ENCODE peak calls at places on chromosomes 6 and 20, in five cellular contexts. I is HCT116; F is upper lobe of right lung; Y is activated B cell treated with CpG ODN at 0.5 μM for 24 hours; S is CD8-positive, alpha-beta T cell. M is an unnamed sample.
A peak's percentile ranks its signal among the peaks of the same experiment; 100 is the strongest.

GRCh38 chr6:15329154-15329781 is 83.4 kb downstream of the JARID2 start:
- DNase-seq in F (no peak), Y (no peak), S (no peak), I (no peak), M (no peak)

GRCh38 chr20:8218861-8219260 is 86.8 kb downstream of the PLCB1 start:
- DNase-seq in F (no peak), S (no peak), I (no peak), Y (no peak), M (no peak)

GRCh38 chr6:90355965-90356364 is 59.3 kb upstream of the BACH2 start:
- DNase-seq in S (no peak), Y (no peak), F (no peak), I (no peak), M (no peak)

GRCh38 chr6:19210849-19211590 is 626.1 kb upstream of the ID4 start:
- DNase-seq in F (peak; percentile 59), I (no peak), S (no peak), Y (no peak), M (no peak)

GRCh38 chr6:10101551-10102252 is 313.2 kb downstream of the TFAP2A start:
- DNase-seq in I (no peak), F (no peak), Y (no peak), S (no peak), M (no peak)

GRCh38 chr20:37223053-37223452 is 38.6 kb downstream of the GHRH start:
- DNase-seq in Y (no peak), F (no peak), S (no peak), I (no peak), M (no peak)

GRCh38 chr20:63860325-63861051 is 810 bp upstream of the ABHD16B start:
- DNase-seq in S (no peak), F (no peak), I (no peak), Y (no peak), M (no peak)

GRCh38 chr6:42410861-42411260 is 40.9 kb downstream of the TRERF1 start:
- DNase-seq in I (no peak), F (no peak), S (no peak), Y (no peak), M (no peak)

GRCh38 chr6:56789342-56789741 is 146.7 kb upstream of the DST start:
- DNase-seq in F (no peak), S (no peak), Y (no peak), I (no peak), M (no peak)

GRCh38 chr6:168105813-168106660 is 27.0 kb upstream of the FRMD1 start:
- DNase-seq in I (no peak), S (no peak), F (peak; percentile 47), Y (no peak), M (no peak)

GRCh38 chr20:59159822-59160740 is 3.5 kb upstream of the ZNF831 start:
- DNase-seq in Y (no peak), F (no peak), S (peak; percentile 56), I (no peak), M (no peak)

GRCh38 chr20:50527068-50527605 is 17.0 kb downstream of the PTPN1 start:
- DNase-seq in Y (no peak), F (no peak), I (no peak), S (no peak), M (no peak)

GRCh38 chr6:116542426-116542825 is 3.1 kb downstream of the TRAPPC3L start:
- DNase-seq in Y (no peak), S (no peak), F (no peak), I (no peak), M (no peak)

GRCh38 chr20:58716476-58717277 is 24.1 kb downstream of the NPEPL1 start:
- DNase-seq in Y (peak; percentile 8), S (no peak), F (no peak), I (no peak), M (peak; percentile 11)

GRCh38 chr6:151497935-151498726 is 4.3 kb downstream of the CCDC170 start:
- DNase-seq in Y (no peak), F (no peak), S (no peak), I (no peak), M (no peak)

GRCh38 chr6:109165392-109165964 is 70.2 kb downstream of the CEP57L1 start:
- DNase-seq in S (no peak), F (no peak), I (no peak), Y (no peak), M (no peak)

GRCh38 chr6:44667668-44668390 is 280.3 kb downstream of the CDC5L start:
- DNase-seq in Y (no peak), S (peak; percentile 23), I (peak; percentile 29), F (no peak), M (no peak)

GRCh38 chr6:36539814-36540568 is 7.3 kb downstream of the STK38 start:
- DNase-seq in Y (no peak), S (no peak), I (no peak), F (no peak), M (no peak)
- TF ChIP-seq CTCF in Y (no peak), S (no peak), I (peak; percentile 26), F (no peak), M (no peak)

DNA sequence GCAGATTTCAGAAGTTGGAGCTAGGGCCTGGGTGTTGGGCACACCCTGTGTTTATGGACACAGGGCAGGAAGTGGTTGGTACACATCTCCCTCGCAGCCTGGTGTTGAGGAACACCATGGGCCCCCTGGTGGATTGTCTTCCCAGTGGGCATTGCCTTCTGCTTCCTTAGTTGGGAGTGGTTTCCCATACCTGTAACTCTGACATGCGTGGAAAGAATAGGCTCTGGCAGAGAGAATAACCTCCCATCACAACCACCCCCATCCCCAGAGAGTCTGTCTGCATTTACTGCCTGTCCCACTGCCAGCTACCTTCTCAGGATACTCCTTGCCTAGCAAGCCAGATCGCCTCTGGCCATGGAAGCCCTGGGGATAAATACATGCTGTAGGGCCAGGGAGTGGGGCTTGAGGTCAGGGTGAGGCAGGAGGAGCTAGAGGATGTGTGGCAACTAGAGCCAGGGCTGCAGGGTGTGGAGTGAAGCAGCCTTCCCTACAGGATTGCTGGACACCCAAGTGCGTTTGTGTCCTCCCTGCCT is 14.7 kb downstream of the LRRC73 start:
- DNase-seq in I (no peak), S (peak; percentile 15), Y (no peak), F (no peak), M (no peak)
- TF ChIP-seq CTCF in I (peak; percentile 52), S (no peak), Y (no peak), F (no peak), M (no peak)

GRCh38 chr20:46022411-46023147 is 6.4 kb upstream of the SLC12A5 start:
- DNase-seq in S (peak; percentile 84), I (no peak), F (peak; percentile 81), Y (peak; percentile 73), M (peak; percentile 68)

GRCh38 chr20:46023999-46024398 is 5.0 kb upstream of the SLC12A5 start:
- DNase-seq in F (no peak), Y (no peak), I (no peak), S (no peak), M (no peak)

GRCh38 chr20:46021361-46022359 is 7.4 kb upstream of the SLC12A5 start:
- DNase-seq in Y (peak; percentile 41), I (no peak), F (peak; percentile 70), S (peak; percentile 49), M (no peak)

GRCh38 chr20:46025376-46025783 is 3.6 kb upstream of the SLC12A5 start:
- DNase-seq in S (no peak), Y (no peak), F (no peak), I (no peak), M (no peak)

DNA sequence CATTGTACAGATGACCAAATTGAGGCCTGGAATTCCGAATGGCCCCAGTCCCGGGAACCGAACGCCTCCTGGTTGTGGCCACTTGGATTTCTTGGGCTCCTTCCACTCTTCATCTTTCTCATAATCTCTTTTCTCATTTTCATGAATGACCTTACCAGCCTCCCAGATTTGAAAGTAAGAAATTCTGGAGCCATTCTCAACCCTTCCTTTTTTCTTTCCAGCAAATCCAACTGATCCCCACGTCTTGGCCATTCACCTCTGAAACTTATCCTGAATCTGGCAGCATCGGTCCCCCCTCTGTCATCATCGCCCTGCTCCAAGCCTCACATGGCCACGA is 5.9 kb upstream of the SLC12A5 start:
- DNase-seq in I (no peak), F (no peak), Y (no peak), S (no peak), M (no peak)
- TF ChIP-seq CTCF in I (no peak), F (no peak), Y (no peak), S (peak; percentile 9), M (peak; percentile 28)

GRCh38 chr6:94323853-94324252 is 904.5 kb upstream of the EPHA7 start:
- DNase-seq in Y (no peak), I (no peak), S (no peak), F (no peak), M (no peak)
- TF ChIP-seq CTCF in Y (no peak), I (no peak), S (no peak), F (no peak), M (no peak)

M was measured in natural killer cell.